ENCODE peak calls at places on chromosome 6, in seven cellular contexts. E, S, O, D, Y, B and A are unnamed samples.

GRCh38 chr6:151885234-151885633 is 77.8 kb downstream of the ESR1 start:
- DNase-seq in E (no peak), S (no peak), O (no peak), D (no peak), Y (no peak), B (no peak), A (no peak)

GRCh38 chr6:11412011-11412424 is 125.5 kb upstream of the TMEM170B start:
- DNase-seq in E (no peak), S (no peak), O (no peak), D (peak), Y (no peak), B (no peak), A (no peak)

GRCh38 chr6:34556031-34556471 is at the start of gene SPDEF:
- DNase-seq in E (no peak), S (no peak), O (no peak), D (no peak), Y (no peak), B (no peak), A (no peak)

GRCh38 chr6:135438907-135439535 is 58.5 kb downstream of the AHI1 start:
- DNase-seq in E (no peak), S (no peak), O (no peak), D (peak), Y (no peak), B (no peak), A (no peak)

GRCh38 chr6:35673755-35674154 is 15.0 kb downstream of the FKBP5 start:
- DNase-seq in E (no peak), S (no peak), O (no peak), D (no peak), Y (no peak), B (no peak), A (no peak)

GRCh38 chr6:90158945-90159344 is 137.7 kb downstream of the BACH2 start:
- DNase-seq in E (no peak), S (no peak), O (no peak), D (peak), Y (no peak), B (no peak), A (no peak)

GRCh38 chr6:139531148-139531547 is 156.7 kb upstream of the CITED2 start:
- DNase-seq in E (no peak), S (no peak), O (peak), D (no peak), Y (no peak), B (no peak), A (no peak)

GRCh38 chr6:119129968-119130484 is 51.6 kb upstream of the FAM184A start:
- DNase-seq in E (no peak), S (no peak), O (no peak), D (no peak), Y (no peak), B (no peak), A (no peak)

GRCh38 chr6:79713701-79714322 is 82.7 kb downstream of the SH3BGRL2 start:
- DNase-seq in E (peak), S (peak), O (peak), D (peak), Y (no peak), B (peak), A (peak)

GRCh38 chr6:41878246-41878645 is 16.9 kb downstream of the USP49 start:
- DNase-seq in E (no peak), S (no peak), O (no peak), D (peak), Y (no peak), B (no peak), A (no peak)

GRCh38 chr6:155174576-155175174 is 89.1 kb upstream of the CLDN20 start:
- DNase-seq in E (no peak), S (no peak), O (peak), D (peak), Y (peak), B (peak), A (no peak)

GRCh38 chr6:168075787-168076202 is 3.2 kb downstream of the FRMD1 start:
- DNase-seq in E (no peak), S (no peak), O (no peak), D (no peak), Y (no peak), B (no peak), A (no peak)

GRCh38 chr6:3259491-3259958 is 778 bp downstream of the PSMG4 start:
- DNase-seq in E (no peak), S (no peak), O (peak), D (peak), Y (no peak), B (no peak), A (no peak)

GRCh38 chr6:133241088-133241900 is at the start of gene EYA4:
- DNase-seq in E (no peak), S (peak), O (no peak), D (peak), Y (no peak), B (no peak), A (no peak)

GRCh38 chr6:3193102-3193837 is 34.2 kb downstream of the TUBB2B start:
- DNase-seq in E (no peak), S (no peak), O (no peak), D (peak), Y (no peak), B (no peak), A (no peak)

GRCh38 chr6:2307794-2308193 is 62.4 kb upstream of the GMDS start:
- DNase-seq in E (no peak), S (no peak), O (no peak), D (no peak), Y (no peak), B (no peak), A (no peak)

GRCh38 chr6:105862936-105863603 is 223.1 kb upstream of the PRDM1 start:
- DNase-seq in E (no peak), S (no peak), O (no peak), D (no peak), Y (no peak), B (no peak), A (no peak)

GRCh38 chr6:2861071-2861821 is 19.6 kb upstream of the SERPINB1 start:
- DNase-seq in E (no peak), S (no peak), O (no peak), D (no peak), Y (no peak), B (no peak), A (no peak)

GRCh38 chr6:39281312-39281980 is 32.8 kb downstream of the KCNK17 start:
- DNase-seq in E (no peak), S (no peak), O (no peak), D (no peak), Y (peak), B (no peak), A (no peak)

GRCh38 chr6:133466666-133467065 is 225.5 kb downstream of the EYA4 start:
- DNase-seq in E (no peak), S (no peak), O (no peak), D (no peak), Y (no peak), B (no peak), A (no peak)

GRCh38 chr6:133973109-133973971 is 20.3 kb downstream of the TBPL1 start:
- DNase-seq in E (no peak), S (no peak), O (no peak), D (peak), Y (no peak), B (no peak), A (no peak)

GRCh38 chr6:117513778-117514371 is 31.4 kb downstream of the DCBLD1 start:
- DNase-seq in E (no peak), S (no peak), O (no peak), D (no peak), Y (no peak), B (no peak), A (no peak)

GRCh38 chr6:108127826-108128225 is 38.0 kb upstream of the NR2E1 start:
- DNase-seq in E (no peak), S (no peak), O (no peak), D (no peak), Y (no peak), B (no peak), A (no peak)

GRCh38 chr6:34673079-34673478 is 23.5 kb downstream of the ILRUN start:
- DNase-seq in E (no peak), S (no peak), O (no peak), D (no peak), Y (no peak), B (no peak), A (no peak)

GRCh38 chr6:55449219-55449618 is 122.0 kb downstream of the GFRAL start:
- DNase-seq in E (no peak), S (no peak), O (no peak), D (peak), Y (no peak), B (no peak), A (no peak)

GRCh38 chr6:150932976-150933375 is 67.5 kb downstream of the MTHFD1L start:
- DNase-seq in E (no peak), S (no peak), O (no peak), D (no peak), Y (no peak), B (no peak), A (no peak)

GRCh38 chr6:12150812-12151432 is 138.8 kb downstream of the HIVEP1 start:
- DNase-seq in E (peak), S (no peak), O (no peak), D (peak), Y (no peak), B (no peak), A (no peak)

GRCh38 chr6:124961784-124962611 is at the start of gene RNF217:
- DNase-seq in E (no peak), S (peak), O (no peak), D (peak), Y (peak), B (no peak), A (no peak)